ENCODE peak calls at places on chromosomes 13 and 19, in seven cellular contexts. H is NB4, F is HL-60, T is fibroblast of lung, B is dorsolateral prefrontal cortex, Z is uterus, E is hepatocyte. S is an unnamed sample.
A peak's percentile ranks its signal among the peaks of the same experiment; 100 is the strongest.

GRCh38 chr19:10918359-10918758 is 10.1 kb downstream of the YIPF2 start:
- DNase-seq in T (no peak), F (no peak), H (no peak), Z (no peak), E (no peak), B (no peak), S (no peak)

GRCh38 chr13:40217675-40218074 is 448.8 kb downstream of the FOXO1 start:
- DNase-seq in F (no peak), Z (no peak), T (peak; percentile 12), E (no peak), B (no peak), H (no peak), S (no peak)

GRCh38 chr13:103638706-103639105 is 572.5 kb upstream of the SLC10A2 start:
- DNase-seq in T (no peak), H (no peak), E (no peak), B (no peak), Z (no peak), F (no peak), S (no peak)

GRCh38 chr13:32001392-32001768 is 30.2 kb upstream of the FRY start:
- DNase-seq in F (peak; percentile 58), H (peak; percentile 91), B (no peak), E (peak; percentile 50), T (peak; percentile 54), Z (no peak), S (no peak)

GRCh38 chr13:114130708-114131580 is 1.5 kb downstream of the RASA3 start:
- DNase-seq in E (peak; percentile 57), F (no peak), Z (peak; percentile 51), T (peak; percentile 82), H (peak; percentile 94), B (peak; percentile 50), S (no peak)

GRCh38 chr19:38370299-38370698 is 4.1 kb upstream of the PSMD8 start:
- DNase-seq in Z (no peak), B (no peak), F (no peak), H (no peak), T (no peak), E (no peak), S (no peak)

GRCh38 chr19:5083547-5083965 is 114.6 kb downstream of the KDM4B start:
- DNase-seq in E (peak; percentile 47), Z (no peak), T (no peak), F (no peak), H (no peak), B (no peak), S (no peak)

GRCh38 chr13:27117947-27118346 is 53.7 kb downstream of the USP12 start:
- DNase-seq in H (no peak), B (no peak), Z (no peak), F (no peak), E (no peak), T (no peak), S (no peak)

GRCh38 chr19:54478677-54479266 is 5.7 kb upstream of the CDC42EP5 start:
- DNase-seq in Z (no peak), B (no peak), T (peak; percentile 54), F (no peak), H (peak; percentile 53), E (peak; percentile 75), S (no peak)

GRCh38 chr13:22175211-22175610 is 504.3 kb downstream of the FGF9 start:
- DNase-seq in E (no peak), H (peak; percentile 6), Z (no peak), T (no peak), F (no peak), B (no peak), S (no peak)

GRCh38 chr13:34617684-34618083 is 324.4 kb upstream of the NBEA start:
- DNase-seq in Z (no peak), H (no peak), T (no peak), F (no peak), B (no peak), E (no peak), S (no peak)

GRCh38 chr19:42286349-42287016 is 15.4 kb upstream of the PRR19 start:
- DNase-seq in F (no peak), Z (peak; percentile 63), B (no peak), H (no peak), E (peak; percentile 36), T (peak; percentile 52), S (no peak)

GRCh38 chr13:31764556-31764955 is 25.2 kb downstream of the RXFP2 start:
- DNase-seq in B (no peak), Z (no peak), F (no peak), H (no peak), E (no peak), T (no peak), S (no peak)

GRCh38 chr19:8965887-8966286 is 44.3 kb downstream of the MUC16 start:
- DNase-seq in F (no peak), E (no peak), H (peak; percentile 58), T (no peak), B (no peak), Z (no peak), S (no peak)

GRCh38 chr13:27709779-27710178 is 82.5 kb upstream of the GSX1 start:
- DNase-seq in H (no peak), F (no peak), T (no peak), E (no peak), B (no peak), Z (no peak), S (no peak)

GRCh38 chr19:46840157-46840942 is 10.3 kb downstream of the AP2S1 start:
- DNase-seq in Z (peak; percentile 59), B (no peak), H (peak; percentile 92), T (peak; percentile 76), F (no peak), E (peak; percentile 82), S (peak; percentile 23)

GRCh38 chr19:6887326-6887725 is at the start of gene ADGRE1:
- DNase-seq in F (no peak), Z (no peak), T (no peak), E (no peak), H (peak; percentile 60), B (no peak), S (no peak)

DNA sequence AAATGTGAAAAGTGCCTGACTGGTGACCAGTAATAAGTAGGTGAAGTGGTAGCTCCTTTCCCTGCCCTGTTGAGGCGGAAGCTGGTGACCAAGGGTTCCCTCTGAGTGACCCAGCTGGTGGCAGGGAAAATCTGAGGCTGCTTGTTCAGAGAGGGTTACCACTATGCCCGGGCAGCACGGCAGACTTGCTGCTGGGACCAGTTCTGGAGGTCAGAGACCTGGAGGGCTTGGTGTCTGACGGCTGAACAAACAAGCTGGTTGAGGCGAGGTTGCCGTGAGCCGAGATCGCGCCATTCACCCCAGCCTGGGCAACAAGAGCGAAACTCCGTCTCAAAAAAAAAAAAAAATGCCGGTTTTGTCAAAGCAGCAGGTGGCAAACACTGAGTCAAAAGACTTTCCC is 80.1 kb downstream of the ZNF429 start:
- DNase-seq in T (no peak), E (no peak), H (no peak), Z (no peak), B (no peak), F (no peak), S (no peak)
- H3K4me3 ChIP-seq in T (no peak overlapping the region), E (no peak overlapping the region), H (no peak overlapping the region), Z (no peak overlapping the region), B (no peak overlapping the region), F (no peak overlapping the region), S (no peak overlapping the region)

DNA sequence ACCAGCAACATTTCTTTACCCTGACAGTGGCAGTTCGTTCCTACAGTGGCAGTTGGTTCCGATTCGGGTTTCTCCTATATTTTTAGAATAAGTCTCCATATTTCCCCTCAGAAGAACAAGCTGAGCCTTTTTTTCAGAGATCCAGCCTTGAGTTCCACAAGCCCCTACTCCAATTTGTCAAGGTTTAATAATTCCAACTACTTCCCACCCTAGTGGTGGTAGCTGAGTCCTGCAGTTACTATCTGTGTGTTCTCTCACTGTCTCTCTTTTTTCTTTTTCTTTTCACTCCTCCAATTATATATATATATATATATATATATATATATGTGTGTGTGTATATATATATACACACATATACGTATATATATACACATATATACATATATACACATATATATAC is 1347.3 kb downstream of the PCDH9 start:
- DNase-seq in T (no peak), E (no peak), F (no peak), B (no peak), Z (no peak), H (no peak), S (no peak)
- TF ChIP-seq CTCF in T (no peak), E (no peak), F (no peak), B (no peak), Z (no peak), H (no peak), S (no peak)

DNA sequence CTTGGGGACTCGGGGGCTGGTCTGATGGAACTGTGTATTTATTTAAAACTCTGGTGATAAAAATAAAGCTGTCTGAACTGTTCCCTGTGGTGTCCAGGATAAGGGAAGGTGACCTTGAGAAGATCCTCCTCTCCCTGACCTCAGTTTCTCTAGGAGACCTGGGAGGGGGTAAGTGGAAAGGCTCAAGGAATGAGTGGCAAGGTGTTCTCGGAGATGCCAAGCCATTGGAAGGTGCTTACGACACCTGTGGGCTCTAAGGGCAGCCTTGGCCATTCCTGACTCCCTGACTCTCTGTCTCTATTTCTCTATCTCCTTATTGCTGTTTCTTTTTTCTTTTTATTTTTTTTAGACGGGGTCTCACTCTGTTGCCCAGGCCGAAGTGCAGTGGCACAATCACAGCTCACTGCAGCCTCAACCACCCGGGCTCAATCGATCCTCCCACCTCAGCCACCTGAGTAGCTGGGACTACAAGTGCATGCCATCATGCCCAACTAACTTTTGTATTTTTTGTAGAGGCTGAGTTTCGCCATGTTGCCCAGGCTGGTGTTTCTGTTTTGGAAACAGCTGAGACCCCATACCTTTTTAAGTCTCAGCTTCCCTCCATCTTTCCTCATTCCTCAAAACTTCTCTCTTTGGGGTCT is 3.3 kb downstream of the GDF15 start:
- DNase-seq in E (no peak), Z (no peak), B (no peak), H (no peak), F (no peak), T (no peak), S (no peak)
- H3K4me3 ChIP-seq in E (no peak overlapping the region), Z (no peak overlapping the region), B (no peak overlapping the region), H (no peak overlapping the region), F (no peak overlapping the region), T (peak overlapping the region; percentile 92), S (no peak overlapping the region)

DNA sequence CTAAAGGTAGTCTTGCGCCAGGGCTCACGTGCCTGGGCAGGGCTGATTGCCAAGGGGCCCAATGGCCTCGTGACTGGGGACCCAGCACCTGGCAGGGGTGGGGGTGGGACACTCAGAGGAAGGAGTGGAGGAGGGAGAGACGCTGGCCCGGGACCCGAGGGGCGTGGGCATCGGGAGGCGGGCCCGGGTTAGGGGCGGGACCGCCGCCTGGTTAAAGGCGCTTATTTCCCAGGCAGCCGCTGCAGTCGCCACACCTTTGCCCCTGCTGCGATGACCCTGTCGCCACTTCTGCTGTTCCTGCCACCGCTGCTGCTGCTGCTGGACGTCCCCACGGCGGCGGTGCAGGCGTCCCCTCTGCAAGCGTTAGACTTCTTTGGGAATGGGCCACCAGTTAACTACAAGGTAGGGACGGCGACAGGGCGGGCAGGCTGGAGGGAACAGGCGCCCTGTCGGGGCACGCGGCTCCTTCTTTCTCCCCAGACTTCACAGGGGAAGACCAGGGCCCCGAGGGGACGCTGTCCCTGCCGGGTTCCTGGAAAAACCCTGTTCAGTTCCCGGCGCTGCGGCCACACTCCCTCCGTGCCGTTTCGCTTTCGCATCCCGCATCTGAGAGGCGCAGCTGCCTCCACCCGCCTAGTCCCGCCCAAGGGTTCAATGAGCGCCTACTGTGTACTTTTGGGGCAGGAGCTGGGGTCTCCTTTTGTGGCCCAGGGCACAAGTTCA is at the start of gene IFI30:
- DNase-seq in B (no peak), Z (peak; percentile 71), F (peak; percentile 92), T (no peak), E (peak; percentile 88), H (peak; percentile 54), S (no peak)
- TF ChIP-seq CTCF in B (no peak), Z (no peak), F (no peak), T (no peak), E (no peak), H (no peak), S (no peak)

GRCh38 chr13:47218611-47219010 is 321.8 kb upstream of the HTR2A start:
- DNase-seq in F (no peak), Z (no peak), B (no peak), H (no peak), E (no peak), T (no peak), S (no peak)
- H3K4me3 ChIP-seq in F (no peak overlapping the region), Z (no peak overlapping the region), B (no peak overlapping the region), H (no peak overlapping the region), E (no peak overlapping the region), T (no peak overlapping the region), S (no peak overlapping the region)